ENCODE peak calls at places on chromosome 16, in nine cellular contexts. One of them, this sample, is unnamed.

GRCh38 chr16:75193730-75194444 is 13.1 kb downstream of the CTRB2 start:
- DNase-seq in fibroblast of lung: no peak
- DNase-seq in prostate gland: no peak
- DNase-seq in colonic mucosa: no peak
- DNase-seq in right atrium auricular region: no peak
- DNase-seq in CD8-positive, alpha-beta T cell: no peak
- DNase-seq in ovary: no peak
- DNase-seq in tibial artery: peak; percentile 25
- DNase-seq in SK-N-SH: no peak
- DNase-seq in this sample: no peak

GRCh38 chr16:57810197-57811024 is 8.1 kb upstream of the KIFC3 start:
- DNase-seq in fibroblast of lung: peak; percentile 83
- DNase-seq in prostate gland: peak; percentile 56
- DNase-seq in colonic mucosa: peak; percentile 90
- DNase-seq in right atrium auricular region: peak; percentile 94
- DNase-seq in CD8-positive, alpha-beta T cell: peak; percentile 71
- DNase-seq in ovary: peak; percentile 61
- DNase-seq in tibial artery: no peak
- DNase-seq in SK-N-SH: no peak
- DNase-seq in this sample: peak; percentile 78

GRCh38 chr16:81940781-81941560 is 70.3 kb downstream of the SDR42E1 start:
- DNase-seq in fibroblast of lung: peak; percentile 87
- DNase-seq in prostate gland: no peak
- DNase-seq in colonic mucosa: no peak
- DNase-seq in right atrium auricular region: no peak
- DNase-seq in CD8-positive, alpha-beta T cell: no peak
- DNase-seq in ovary: no peak
- DNase-seq in tibial artery: peak; percentile 13
- DNase-seq in SK-N-SH: peak; percentile 15
- DNase-seq in this sample: no peak

GRCh38 chr16:27252206-27252585 is 16.4 kb downstream of the NSMCE1 start:
- DNase-seq in fibroblast of lung: no peak
- DNase-seq in prostate gland: no peak
- DNase-seq in colonic mucosa: no peak
- DNase-seq in right atrium auricular region: no peak
- DNase-seq in CD8-positive, alpha-beta T cell: no peak
- DNase-seq in ovary: no peak
- DNase-seq in tibial artery: no peak
- DNase-seq in SK-N-SH: no peak
- DNase-seq in this sample: no peak

GRCh38 chr16:75188832-75189477 is 18.0 kb downstream of the CTRB2 start:
- DNase-seq in fibroblast of lung: no peak
- DNase-seq in prostate gland: no peak
- DNase-seq in colonic mucosa: no peak
- DNase-seq in right atrium auricular region: no peak
- DNase-seq in CD8-positive, alpha-beta T cell: no peak
- DNase-seq in ovary: no peak
- DNase-seq in tibial artery: no peak
- DNase-seq in SK-N-SH: no peak
- DNase-seq in this sample: no peak

GRCh38 chr16:69307091-69307490 is 4.1 kb upstream of the VPS4A start:
- DNase-seq in fibroblast of lung: no peak
- DNase-seq in prostate gland: no peak
- DNase-seq in colonic mucosa: no peak
- DNase-seq in right atrium auricular region: no peak
- DNase-seq in CD8-positive, alpha-beta T cell: no peak
- DNase-seq in ovary: no peak
- DNase-seq in tibial artery: no peak
- DNase-seq in SK-N-SH: no peak
- DNase-seq in this sample: no peak

GRCh38 chr16:12371497-12371896 is 395.0 kb downstream of the SNX29 start:
- DNase-seq in fibroblast of lung: no peak
- DNase-seq in prostate gland: no peak
- DNase-seq in colonic mucosa: no peak
- DNase-seq in right atrium auricular region: no peak
- DNase-seq in CD8-positive, alpha-beta T cell: no peak
- DNase-seq in ovary: no peak
- DNase-seq in tibial artery: no peak
- DNase-seq in SK-N-SH: no peak
- DNase-seq in this sample: no peak

GRCh38 chr16:47712276-47713224 is 251.4 kb downstream of the PHKB start:
- DNase-seq in fibroblast of lung: peak; percentile 47
- DNase-seq in prostate gland: no peak
- DNase-seq in colonic mucosa: no peak
- DNase-seq in right atrium auricular region: no peak
- DNase-seq in CD8-positive, alpha-beta T cell: no peak
- DNase-seq in ovary: no peak
- DNase-seq in tibial artery: no peak
- DNase-seq in SK-N-SH: peak; percentile 48
- DNase-seq in this sample: no peak

GRCh38 chr16:54282923-54283734 is 3.5 kb downstream of the IRX3 start:
- DNase-seq in fibroblast of lung: no peak
- DNase-seq in prostate gland: no peak
- DNase-seq in colonic mucosa: no peak
- DNase-seq in right atrium auricular region: no peak
- DNase-seq in CD8-positive, alpha-beta T cell: no peak
- DNase-seq in ovary: no peak
- DNase-seq in tibial artery: peak; percentile 60
- DNase-seq in SK-N-SH: no peak
- DNase-seq in this sample: no peak

GRCh38 chr16:54283735-54284318 is 2.8 kb downstream of the IRX3 start:
- DNase-seq in fibroblast of lung: no peak
- DNase-seq in prostate gland: no peak
- DNase-seq in colonic mucosa: no peak
- DNase-seq in right atrium auricular region: no peak
- DNase-seq in CD8-positive, alpha-beta T cell: no peak
- DNase-seq in ovary: no peak
- DNase-seq in tibial artery: peak; percentile 58
- DNase-seq in SK-N-SH: no peak
- DNase-seq in this sample: peak; percentile 59

GRCh38 chr16:54281535-54282201 is 4.9 kb downstream of the IRX3 start:
- DNase-seq in fibroblast of lung: no peak
- DNase-seq in prostate gland: no peak
- DNase-seq in colonic mucosa: no peak
- DNase-seq in right atrium auricular region: no peak
- DNase-seq in CD8-positive, alpha-beta T cell: no peak
- DNase-seq in ovary: no peak
- DNase-seq in tibial artery: peak; percentile 59
- DNase-seq in SK-N-SH: no peak
- DNase-seq in this sample: no peak

GRCh38 chr16:54280751-54281150 is 5.8 kb downstream of the IRX3 start:
- DNase-seq in fibroblast of lung: peak; percentile 36
- DNase-seq in prostate gland: no peak
- DNase-seq in colonic mucosa: no peak
- DNase-seq in right atrium auricular region: no peak
- DNase-seq in CD8-positive, alpha-beta T cell: no peak
- DNase-seq in ovary: no peak
- DNase-seq in tibial artery: peak; percentile 28
- DNase-seq in SK-N-SH: no peak
- DNase-seq in this sample: no peak

DNA sequence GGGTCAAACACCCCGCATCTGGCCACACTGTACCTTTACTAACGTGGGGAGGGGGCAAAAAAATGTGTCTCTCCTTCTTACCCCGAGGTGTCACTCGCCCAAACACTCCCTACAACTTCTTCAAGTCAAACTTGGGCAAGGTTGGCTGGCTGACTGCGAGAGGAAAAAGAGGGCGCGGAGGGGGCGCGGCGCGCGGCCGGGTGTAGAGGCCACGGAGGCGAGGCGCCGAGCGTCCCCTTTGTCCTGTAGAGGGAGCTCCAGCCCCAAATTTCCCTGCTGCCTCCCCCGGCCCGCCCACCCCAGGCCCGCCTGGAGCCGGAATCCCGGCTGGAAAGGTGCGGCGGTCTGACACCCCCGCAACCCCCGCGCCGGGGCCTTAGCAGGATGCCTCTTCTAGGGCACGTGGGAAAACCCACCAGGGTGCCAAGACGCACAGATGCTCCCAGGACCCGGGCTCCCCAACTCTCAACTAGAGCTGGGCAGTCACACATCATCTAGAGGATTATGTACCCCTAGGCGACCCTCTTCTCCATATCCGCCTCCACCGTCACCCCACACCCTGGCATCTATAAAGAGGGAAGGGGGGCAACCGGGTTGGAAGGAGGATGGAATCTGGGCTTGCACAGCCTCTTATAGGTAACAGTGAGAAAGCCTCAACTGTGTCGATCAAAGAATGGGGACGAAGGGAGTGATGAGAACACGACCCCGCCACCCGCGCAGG is 4.2 kb downstream of the IRX3 start:
- DNase-seq in fibroblast of lung: peak; percentile 13
- DNase-seq in prostate gland: peak; percentile 71
- DNase-seq in colonic mucosa: peak; percentile 53
- DNase-seq in right atrium auricular region: peak; percentile 72
- DNase-seq in CD8-positive, alpha-beta T cell: no peak
- DNase-seq in ovary: peak; percentile 60
- DNase-seq in tibial artery: peak; percentile 63
- DNase-seq in SK-N-SH: peak; percentile 55
- DNase-seq in this sample: peak; percentile 73
- TF ChIP-seq CTCF in fibroblast of lung: peak; percentile 26
- TF ChIP-seq CTCF in prostate gland: peak; percentile 55
- TF ChIP-seq CTCF in colonic mucosa: peak; percentile 59
- TF ChIP-seq CTCF in right atrium auricular region: peak; percentile 82
- TF ChIP-seq CTCF in CD8-positive, alpha-beta T cell: no peak
- TF ChIP-seq CTCF in ovary: no peak
- TF ChIP-seq CTCF in tibial artery: peak; percentile 34
- TF ChIP-seq CTCF in SK-N-SH: peak; percentile 27
- TF ChIP-seq CTCF in this sample: peak; percentile 37

GRCh38 chr16:73033271-73033998 is 14.5 kb downstream of the ZFHX3 start:
- DNase-seq in fibroblast of lung: no peak
- DNase-seq in prostate gland: no peak
- DNase-seq in colonic mucosa: no peak
- DNase-seq in right atrium auricular region: no peak
- DNase-seq in CD8-positive, alpha-beta T cell: no peak
- DNase-seq in ovary: no peak
- DNase-seq in tibial artery: no peak
- DNase-seq in SK-N-SH: no peak
- DNase-seq in this sample: no peak

GRCh38 chr16:73034374-73034773 is 13.6 kb downstream of the ZFHX3 start:
- DNase-seq in fibroblast of lung: no peak
- DNase-seq in prostate gland: no peak
- DNase-seq in colonic mucosa: no peak
- DNase-seq in right atrium auricular region: no peak
- DNase-seq in CD8-positive, alpha-beta T cell: no peak
- DNase-seq in ovary: no peak
- DNase-seq in tibial artery: no peak
- DNase-seq in SK-N-SH: no peak
- DNase-seq in this sample: no peak

GRCh38 chr16:73037845-73038570 is 9.9 kb downstream of the ZFHX3 start:
- DNase-seq in fibroblast of lung: no peak
- DNase-seq in prostate gland: no peak
- DNase-seq in colonic mucosa: no peak
- DNase-seq in right atrium auricular region: no peak
- DNase-seq in CD8-positive, alpha-beta T cell: no peak
- DNase-seq in ovary: no peak
- DNase-seq in tibial artery: peak; percentile 63
- DNase-seq in SK-N-SH: peak; percentile 60
- DNase-seq in this sample: no peak

GRCh38 chr16:73037331-73037745 is 10.6 kb downstream of the ZFHX3 start:
- DNase-seq in fibroblast of lung: no peak
- DNase-seq in prostate gland: no peak
- DNase-seq in colonic mucosa: no peak
- DNase-seq in right atrium auricular region: no peak
- DNase-seq in CD8-positive, alpha-beta T cell: no peak
- DNase-seq in ovary: no peak
- DNase-seq in tibial artery: peak; percentile 62
- DNase-seq in SK-N-SH: peak; percentile 61
- DNase-seq in this sample: peak; percentile 81

GRCh38 chr16:73036074-73036826 is 11.7 kb downstream of the ZFHX3 start:
- DNase-seq in fibroblast of lung: no peak
- DNase-seq in prostate gland: no peak
- DNase-seq in colonic mucosa: no peak
- DNase-seq in right atrium auricular region: no peak
- DNase-seq in CD8-positive, alpha-beta T cell: no peak
- DNase-seq in ovary: no peak
- DNase-seq in tibial artery: no peak
- DNase-seq in SK-N-SH: no peak
- DNase-seq in this sample: no peak
- H3K4me1 ChIP-seq in fibroblast of lung: peaks cover 16% of the 10 kb centered on the region
- H3K4me1 ChIP-seq in prostate gland: peaks cover 22% of the 10 kb centered on the region
- H3K4me1 ChIP-seq in colonic mucosa: no peaks in the 10 kb centered on the region
- H3K4me1 ChIP-seq in right atrium auricular region: no peaks in the 10 kb centered on the region
- H3K4me1 ChIP-seq in CD8-positive, alpha-beta T cell: no peaks in the 10 kb centered on the region
- H3K4me1 ChIP-seq in ovary: peaks cover 4% of the 10 kb centered on the region
- H3K4me1 ChIP-seq in tibial artery: peaks cover 70% of the 10 kb centered on the region
- H3K4me1 ChIP-seq in SK-N-SH: peaks cover 37% of the 10 kb centered on the region
- H3K4me1 ChIP-seq in this sample: peaks cover 92% of the 10 kb centered on the region

GRCh38 chr16:67150833-67151396 is at the start of gene B3GNT9:
- DNase-seq in fibroblast of lung: peak; percentile 77
- DNase-seq in prostate gland: peak; percentile 72
- DNase-seq in colonic mucosa: peak; percentile 74
- DNase-seq in right atrium auricular region: peak; percentile 83
- DNase-seq in CD8-positive, alpha-beta T cell: no peak
- DNase-seq in ovary: peak; percentile 90
- DNase-seq in tibial artery: peak; percentile 91
- DNase-seq in SK-N-SH: peak; percentile 92
- DNase-seq in this sample: peak; percentile 78

GRCh38 chr16:67148221-67148620 is 2.6 kb downstream of the B3GNT9 start:
- DNase-seq in fibroblast of lung: no peak
- DNase-seq in prostate gland: no peak
- DNase-seq in colonic mucosa: no peak
- DNase-seq in right atrium auricular region: no peak
- DNase-seq in CD8-positive, alpha-beta T cell: no peak
- DNase-seq in ovary: no peak
- DNase-seq in tibial artery: no peak
- DNase-seq in SK-N-SH: no peak
- DNase-seq in this sample: no peak

GRCh38 chr16:67150058-67150832 is 553 bp downstream of the B3GNT9 start:
- DNase-seq in fibroblast of lung: peak; percentile 78
- DNase-seq in prostate gland: no peak
- DNase-seq in colonic mucosa: peak; percentile 47
- DNase-seq in right atrium auricular region: no peak
- DNase-seq in CD8-positive, alpha-beta T cell: no peak
- DNase-seq in ovary: peak; percentile 86
- DNase-seq in tibial artery: no peak
- DNase-seq in SK-N-SH: peak; percentile 97
- DNase-seq in this sample: peak; percentile 59

GRCh38 chr16:67148656-67149275 is 2.0 kb downstream of the B3GNT9 start:
- DNase-seq in fibroblast of lung: no peak
- DNase-seq in prostate gland: no peak
- DNase-seq in colonic mucosa: no peak
- DNase-seq in right atrium auricular region: no peak
- DNase-seq in CD8-positive, alpha-beta T cell: no peak
- DNase-seq in ovary: no peak
- DNase-seq in tibial artery: no peak
- DNase-seq in SK-N-SH: no peak
- DNase-seq in this sample: no peak

GRCh38 chr16:67149276-67150057 is 1.3 kb downstream of the B3GNT9 start:
- DNase-seq in fibroblast of lung: peak; percentile 28
- DNase-seq in prostate gland: no peak
- DNase-seq in colonic mucosa: no peak
- DNase-seq in right atrium auricular region: no peak
- DNase-seq in CD8-positive, alpha-beta T cell: no peak
- DNase-seq in ovary: no peak
- DNase-seq in tibial artery: no peak
- DNase-seq in SK-N-SH: no peak
- DNase-seq in this sample: no peak
- TF ChIP-seq CTCF in fibroblast of lung: no peak
- TF ChIP-seq CTCF in prostate gland: no peak
- TF ChIP-seq CTCF in colonic mucosa: no peak
- TF ChIP-seq CTCF in right atrium auricular region: no peak
- TF ChIP-seq CTCF in CD8-positive, alpha-beta T cell: no peak
- TF ChIP-seq CTCF in ovary: no peak
- TF ChIP-seq CTCF in tibial artery: no peak
- TF ChIP-seq CTCF in SK-N-SH: no peak
- TF ChIP-seq CTCF in this sample: no peak

DNA sequence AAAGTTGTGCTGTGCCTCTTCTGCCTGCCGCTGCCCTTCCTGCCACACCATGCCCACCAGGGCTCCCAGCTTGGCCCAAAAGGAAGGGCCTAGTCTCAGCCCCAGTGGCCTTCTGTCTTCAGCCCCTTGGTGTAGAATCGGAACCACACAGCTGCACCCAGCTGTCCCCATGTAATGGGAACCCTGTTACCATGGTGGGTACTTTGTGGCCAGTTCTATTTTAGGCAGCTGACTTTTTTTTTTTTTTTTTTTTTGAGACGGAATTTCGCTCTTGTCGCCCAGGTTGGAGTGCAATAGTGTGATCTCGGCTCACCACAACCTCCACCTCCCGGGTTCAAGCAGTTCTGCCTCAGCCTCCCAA is 163.3 kb upstream of the GSE1 start:
- DNase-seq in fibroblast of lung: no peak
- DNase-seq in prostate gland: no peak
- DNase-seq in colonic mucosa: no peak
- DNase-seq in right atrium auricular region: no peak
- DNase-seq in CD8-positive, alpha-beta T cell: no peak
- DNase-seq in ovary: no peak
- DNase-seq in tibial artery: no peak
- DNase-seq in SK-N-SH: no peak
- DNase-seq in this sample: no peak
- H3K4me1 ChIP-seq in fibroblast of lung: peaks cover 3% of the 10 kb centered on the region
- H3K4me1 ChIP-seq in prostate gland: peaks cover 15% of the 10 kb centered on the region
- H3K4me1 ChIP-seq in colonic mucosa: peaks cover 19% of the 10 kb centered on the region
- H3K4me1 ChIP-seq in right atrium auricular region: no peaks in the 10 kb centered on the region
- H3K4me1 ChIP-seq in CD8-positive, alpha-beta T cell: peaks cover 79% of the 10 kb centered on the region
- H3K4me1 ChIP-seq in ovary: peaks cover 21% of the 10 kb centered on the region
- H3K4me1 ChIP-seq in tibial artery: peaks cover 11% of the 10 kb centered on the region
- H3K4me1 ChIP-seq in SK-N-SH: no peaks in the 10 kb centered on the region
- H3K4me1 ChIP-seq in this sample: peaks cover 36% of the 10 kb centered on the region

This sample was measured in psoas muscle.